ENCODE peak calls at places on chromosomes 6 and 20, in eight cellular contexts. One of them, this sample, is unnamed. For H3K27me3, the result is how much of the 10 kb centered on the place peaks cover.

GRCh38 chr6:152721956-152722355 is 24.3 kb downstream of the MYCT1 start:
- DNase-seq in SK-N-SH: no peak
- DNase-seq in mesendoderm: no peak
- DNase-seq in ascending aorta: no peak
- DNase-seq in colonic mucosa: no peak
- DNase-seq in suprapubic skin: no peak
- DNase-seq in tibial nerve: no peak
- DNase-seq in H7: no peak
- DNase-seq in this sample: no peak

GRCh38 chr20:61134286-61135035 is 117.6 kb upstream of the CDH4 start:
- DNase-seq in ascending aorta: no peak
- DNase-seq in H7: no peak
- DNase-seq in colonic mucosa: no peak
- DNase-seq in SK-N-SH: no peak
- DNase-seq in suprapubic skin: no peak
- DNase-seq in tibial nerve: no peak
- DNase-seq in mesendoderm: no peak
- DNase-seq in this sample: no peak

GRCh38 chr6:153698637-153699036 is 340.4 kb upstream of the OPRM1 start:
- DNase-seq in H7: no peak
- DNase-seq in colonic mucosa: no peak
- DNase-seq in SK-N-SH: no peak
- DNase-seq in suprapubic skin: no peak
- DNase-seq in ascending aorta: no peak
- DNase-seq in tibial nerve: no peak
- DNase-seq in mesendoderm: no peak
- DNase-seq in this sample: no peak

GRCh38 chr6:140078552-140079126 is 704.2 kb upstream of the CITED2 start:
- DNase-seq in suprapubic skin: no peak
- DNase-seq in mesendoderm: no peak
- DNase-seq in ascending aorta: no peak
- DNase-seq in colonic mucosa: no peak
- DNase-seq in H7: no peak
- DNase-seq in tibial nerve: no peak
- DNase-seq in SK-N-SH: no peak
- DNase-seq in this sample: no peak

GRCh38 chr20:10645205-10645570 is 28.6 kb downstream of the JAG1 start:
- DNase-seq in suprapubic skin: peak
- DNase-seq in SK-N-SH: no peak
- DNase-seq in ascending aorta: peak
- DNase-seq in H7: no peak
- DNase-seq in colonic mucosa: no peak
- DNase-seq in tibial nerve: no peak
- DNase-seq in mesendoderm: no peak
- DNase-seq in this sample: no peak

GRCh38 chr6:107105511-107106116 is 9.7 kb downstream of the BEND3 start:
- DNase-seq in mesendoderm: no peak
- DNase-seq in ascending aorta: peak
- DNase-seq in H7: peak
- DNase-seq in suprapubic skin: peak
- DNase-seq in tibial nerve: no peak
- DNase-seq in SK-N-SH: no peak
- DNase-seq in colonic mucosa: no peak
- DNase-seq in this sample: no peak

GRCh38 chr6:31948753-31949413 is 3.0 kb downstream of the CFB start:
- DNase-seq in H7: no peak
- DNase-seq in suprapubic skin: no peak
- DNase-seq in tibial nerve: no peak
- DNase-seq in colonic mucosa: no peak
- DNase-seq in ascending aorta: no peak
- DNase-seq in SK-N-SH: no peak
- DNase-seq in mesendoderm: no peak
- DNase-seq in this sample: no peak

GRCh38 chr6:20688710-20689500 is 154.6 kb downstream of the CDKAL1 start:
- DNase-seq in tibial nerve: no peak
- DNase-seq in mesendoderm: peak
- DNase-seq in SK-N-SH: no peak
- DNase-seq in colonic mucosa: no peak
- DNase-seq in ascending aorta: no peak
- DNase-seq in suprapubic skin: no peak
- DNase-seq in H7: no peak
- DNase-seq in this sample: no peak

GRCh38 chr6:147297124-147297523 is 92.9 kb downstream of the STXBP5 start:
- DNase-seq in ascending aorta: no peak
- DNase-seq in tibial nerve: no peak
- DNase-seq in colonic mucosa: no peak
- DNase-seq in SK-N-SH: no peak
- DNase-seq in suprapubic skin: no peak
- DNase-seq in mesendoderm: no peak
- DNase-seq in H7: no peak
- DNase-seq in this sample: no peak

GRCh38 chr20:64256282-64256947 is 867 bp downstream of the PCMTD2 start:
- DNase-seq in suprapubic skin: no peak
- DNase-seq in ascending aorta: no peak
- DNase-seq in colonic mucosa: no peak
- DNase-seq in SK-N-SH: no peak
- DNase-seq in tibial nerve: no peak
- DNase-seq in H7: peak
- DNase-seq in mesendoderm: no peak
- DNase-seq in this sample: no peak

GRCh38 chr6:84061613-84062398 is 28.2 kb downstream of the MRAP2 start:
- DNase-seq in mesendoderm: no peak
- DNase-seq in SK-N-SH: peak
- DNase-seq in suprapubic skin: no peak
- DNase-seq in tibial nerve: no peak
- DNase-seq in H7: peak
- DNase-seq in ascending aorta: no peak
- DNase-seq in colonic mucosa: no peak
- DNase-seq in this sample: no peak

GRCh38 chr20:2946988-2947961 is 74.0 kb downstream of the PTPRA start:
- DNase-seq in tibial nerve: peak
- DNase-seq in colonic mucosa: no peak
- DNase-seq in ascending aorta: no peak
- DNase-seq in mesendoderm: no peak
- DNase-seq in SK-N-SH: no peak
- DNase-seq in H7: no peak
- DNase-seq in suprapubic skin: no peak
- DNase-seq in this sample: no peak

GRCh38 chr20:21391495-21392298 is 5.6 kb downstream of the NKX2-4 start:
- DNase-seq in tibial nerve: no peak
- DNase-seq in mesendoderm: peak
- DNase-seq in SK-N-SH: peak
- DNase-seq in colonic mucosa: no peak
- DNase-seq in suprapubic skin: no peak
- DNase-seq in ascending aorta: no peak
- DNase-seq in H7: peak
- DNase-seq in this sample: no peak

GRCh38 chr20:61123751-61124368 is 128.2 kb upstream of the CDH4 start:
- DNase-seq in mesendoderm: no peak
- DNase-seq in suprapubic skin: no peak
- DNase-seq in tibial nerve: no peak
- DNase-seq in ascending aorta: no peak
- DNase-seq in H7: no peak
- DNase-seq in colonic mucosa: no peak
- DNase-seq in SK-N-SH: no peak
- DNase-seq in this sample: no peak

GRCh38 chr6:43142101-43142500 is 29.0 kb upstream of the SRF start:
- DNase-seq in mesendoderm: no peak
- DNase-seq in ascending aorta: no peak
- DNase-seq in SK-N-SH: no peak
- DNase-seq in colonic mucosa: no peak
- DNase-seq in H7: no peak
- DNase-seq in suprapubic skin: no peak
- DNase-seq in tibial nerve: no peak
- DNase-seq in this sample: no peak

GRCh38 chr6:168264593-168265335 is 54.8 kb downstream of the DACT2 start:
- DNase-seq in ascending aorta: no peak
- DNase-seq in mesendoderm: peak
- DNase-seq in tibial nerve: no peak
- DNase-seq in colonic mucosa: peak
- DNase-seq in SK-N-SH: no peak
- DNase-seq in suprapubic skin: no peak
- DNase-seq in H7: no peak
- DNase-seq in this sample: no peak

GRCh38 chr20:20755674-20756319 is 43.4 kb upstream of the RALGAPA2 start:
- DNase-seq in SK-N-SH: no peak
- DNase-seq in mesendoderm: no peak
- DNase-seq in colonic mucosa: no peak
- DNase-seq in ascending aorta: no peak
- DNase-seq in tibial nerve: no peak
- DNase-seq in H7: no peak
- DNase-seq in suprapubic skin: no peak
- DNase-seq in this sample: no peak

GRCh38 chr20:31933698-31934097 is 18.1 kb downstream of the PDRG1 start:
- DNase-seq in H7: no peak
- DNase-seq in tibial nerve: no peak
- DNase-seq in colonic mucosa: no peak
- DNase-seq in ascending aorta: no peak
- DNase-seq in suprapubic skin: no peak
- DNase-seq in mesendoderm: no peak
- DNase-seq in SK-N-SH: no peak
- DNase-seq in this sample: no peak

GRCh38 chr6:107730106-107730505 is 94.0 kb downstream of the SCML4 start:
- DNase-seq in suprapubic skin: no peak
- DNase-seq in tibial nerve: no peak
- DNase-seq in SK-N-SH: no peak
- DNase-seq in ascending aorta: no peak
- DNase-seq in H7: no peak
- DNase-seq in colonic mucosa: no peak
- DNase-seq in mesendoderm: no peak
- DNase-seq in this sample: no peak

GRCh38 chr6:15739867-15740266 is 77.0 kb upstream of the DTNBP1 start:
- DNase-seq in ascending aorta: no peak
- DNase-seq in H7: peak
- DNase-seq in colonic mucosa: no peak
- DNase-seq in tibial nerve: no peak
- DNase-seq in suprapubic skin: no peak
- DNase-seq in mesendoderm: no peak
- DNase-seq in SK-N-SH: no peak
- DNase-seq in this sample: no peak

GRCh38 chr20:13261460-13262301 is 40.6 kb downstream of the ISM1 start:
- DNase-seq in colonic mucosa: peak
- DNase-seq in tibial nerve: peak
- DNase-seq in suprapubic skin: no peak
- DNase-seq in H7: peak
- DNase-seq in SK-N-SH: peak
- DNase-seq in mesendoderm: peak
- DNase-seq in ascending aorta: no peak
- DNase-seq in this sample: peak

GRCh38 chr20:5735845-5736530 is 14.2 kb upstream of the SHLD1 start:
- DNase-seq in tibial nerve: no peak
- DNase-seq in mesendoderm: no peak
- DNase-seq in ascending aorta: no peak
- DNase-seq in SK-N-SH: no peak
- DNase-seq in suprapubic skin: no peak
- DNase-seq in H7: no peak
- DNase-seq in colonic mucosa: peak
- DNase-seq in this sample: no peak

DNA sequence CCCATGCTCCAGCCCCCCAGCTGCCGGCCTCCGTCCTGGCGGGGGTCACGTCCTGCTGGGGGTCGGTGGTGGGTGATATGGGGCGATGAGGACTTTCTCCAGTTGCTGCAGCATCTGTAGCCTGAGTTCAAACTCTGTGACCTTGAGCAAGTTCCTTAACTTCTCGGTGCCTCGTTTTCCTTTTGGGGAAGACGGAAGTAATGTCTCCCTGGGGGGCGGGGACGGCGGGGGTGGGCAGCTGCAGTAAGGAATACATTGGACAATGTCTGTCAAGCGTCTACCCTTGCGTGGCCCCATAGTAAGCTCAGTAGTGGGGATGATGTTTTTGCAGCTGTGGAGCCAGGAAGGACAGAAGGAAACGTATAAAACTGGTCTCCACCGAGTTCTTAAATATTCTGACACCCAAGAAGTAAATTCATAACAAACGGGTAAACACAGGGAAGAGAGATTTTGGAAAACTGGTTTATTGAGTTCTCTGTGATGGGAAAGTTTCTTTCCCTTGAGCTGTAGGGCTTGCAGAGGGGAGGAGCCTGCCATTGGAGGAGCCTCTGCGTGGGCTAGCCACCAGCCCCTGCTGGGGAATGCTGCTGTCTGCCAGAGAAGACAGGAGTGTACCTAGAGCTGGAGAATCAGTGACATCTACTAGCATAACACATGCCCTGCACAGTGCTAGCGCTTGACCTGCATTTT is 1.0 kb upstream of the ACSS1 start:
- DNase-seq in suprapubic skin: no peak
- DNase-seq in mesendoderm: no peak
- DNase-seq in ascending aorta: peak
- DNase-seq in colonic mucosa: peak
- DNase-seq in SK-N-SH: peak
- DNase-seq in tibial nerve: no peak
- DNase-seq in H7: peak
- DNase-seq in this sample: no peak
- H3K27me3 ChIP-seq in suprapubic skin: under half
- H3K27me3 ChIP-seq in mesendoderm: under half
- H3K27me3 ChIP-seq in ascending aorta: under half
- H3K27me3 ChIP-seq in colonic mucosa: under half
- H3K27me3 ChIP-seq in SK-N-SH: under half
- H3K27me3 ChIP-seq in tibial nerve: under half
- H3K27me3 ChIP-seq in H7: half or more
- H3K27me3 ChIP-seq in this sample: under half

GRCh38 chr20:62540504-62540903 is 64.7 kb upstream of the GATA5 start:
- DNase-seq in colonic mucosa: no peak
- DNase-seq in ascending aorta: no peak
- DNase-seq in H7: peak
- DNase-seq in tibial nerve: no peak
- DNase-seq in SK-N-SH: no peak
- DNase-seq in suprapubic skin: no peak
- DNase-seq in mesendoderm: no peak
- DNase-seq in this sample: no peak
- H3K27me3 ChIP-seq in colonic mucosa: under half
- H3K27me3 ChIP-seq in ascending aorta: under half
- H3K27me3 ChIP-seq in H7: under half
- H3K27me3 ChIP-seq in tibial nerve: under half
- H3K27me3 ChIP-seq in SK-N-SH: under half
- H3K27me3 ChIP-seq in suprapubic skin: half or more
- H3K27me3 ChIP-seq in mesendoderm: under half
- H3K27me3 ChIP-seq in this sample: under half

GRCh38 chr6:26048590-26048989 is 38.6 kb upstream of the HFE start:
- DNase-seq in suprapubic skin: no peak
- DNase-seq in SK-N-SH: no peak
- DNase-seq in mesendoderm: no peak
- DNase-seq in colonic mucosa: no peak
- DNase-seq in ascending aorta: no peak
- DNase-seq in H7: no peak
- DNase-seq in tibial nerve: no peak
- DNase-seq in this sample: no peak
- H3K27me3 ChIP-seq in suprapubic skin: under half
- H3K27me3 ChIP-seq in SK-N-SH: under half
- H3K27me3 ChIP-seq in mesendoderm: under half
- H3K27me3 ChIP-seq in colonic mucosa: under half
- H3K27me3 ChIP-seq in ascending aorta: under half
- H3K27me3 ChIP-seq in H7: under half
- H3K27me3 ChIP-seq in tibial nerve: under half
- H3K27me3 ChIP-seq in this sample: under half

GRCh38 chr20:58372836-58373235 is 16.2 kb upstream of the VAPB start:
- DNase-seq in suprapubic skin: no peak
- DNase-seq in tibial nerve: no peak
- DNase-seq in colonic mucosa: no peak
- DNase-seq in H7: peak
- DNase-seq in ascending aorta: no peak
- DNase-seq in SK-N-SH: no peak
- DNase-seq in mesendoderm: peak
- DNase-seq in this sample: no peak
- H3K27me3 ChIP-seq in suprapubic skin: under half
- H3K27me3 ChIP-seq in tibial nerve: under half
- H3K27me3 ChIP-seq in colonic mucosa: under half
- H3K27me3 ChIP-seq in H7: under half
- H3K27me3 ChIP-seq in ascending aorta: under half
- H3K27me3 ChIP-seq in SK-N-SH: under half
- H3K27me3 ChIP-seq in mesendoderm: under half
- H3K27me3 ChIP-seq in this sample: under half